ENCODE peak calls at places on chromosome 13, in ten cellular contexts. Y is thoracic aorta, K is PC-3, O is tibial nerve, H is heart right ventricle, S is PC-9, I is tibial artery, U is neuronal stem cell, B is adrenal gland, M is neural progenitor cell. T is an unnamed sample.

GRCh38 chr13:30303269-30303668 is 4.1 kb downstream of the KATNAL1 start:
- DNase-seq in Y (no peak), K (no peak), O (no peak), H (no peak), S (no peak), I (no peak), U (no peak), B (no peak), M (no peak), T (no peak)

GRCh38 chr13:23558675-23559536 is 11.3 kb upstream of the TNFRSF19 start:
- DNase-seq in Y (no peak), K (peak; percentile 66), O (peak; percentile 45), H (peak; percentile 51), S (peak; percentile 35), I (no peak), U (no peak), B (peak; percentile 39), M (no peak), T (no peak)

GRCh38 chr13:64333888-64334287 is 2896.2 kb downstream of the PCDH9 start:
- DNase-seq in Y (no peak), K (no peak), O (no peak), H (no peak), S (no peak), I (no peak), U (peak; percentile 0), B (no peak), M (peak; percentile 68), T (no peak)

GRCh38 chr13:32901994-32902780 is 114.0 kb upstream of the KL start:
- DNase-seq in Y (no peak), K (no peak), O (no peak), H (no peak), S (no peak), I (no peak), U (no peak), B (no peak), M (no peak), T (no peak)

GRCh38 chr13:43783820-43784219 is 3.0 kb downstream of the ENOX1 start:
- DNase-seq in Y (no peak), K (peak; percentile 42), O (no peak), H (peak; percentile 12), S (peak; percentile 8), I (no peak), U (no peak), B (no peak), M (peak; percentile 55), T (no peak)

GRCh38 chr13:32840840-32841713 is 175.1 kb upstream of the KL start:
- DNase-seq in Y (no peak), K (no peak), O (no peak), H (peak; percentile 47), S (no peak), I (no peak), U (no peak), B (no peak), M (no peak), T (no peak)

GRCh38 chr13:38941353-38941945 is 49.2 kb downstream of the STOML3 start:
- DNase-seq in Y (no peak), K (peak; percentile 27), O (no peak), H (no peak), S (no peak), I (no peak), U (no peak), B (no peak), M (no peak), T (no peak)

GRCh38 chr13:32587014-32587773 is 942 bp downstream of the PDS5B start:
- DNase-seq in Y (peak; percentile 25), K (peak; percentile 44), O (peak; percentile 60), H (peak; percentile 74), S (peak; percentile 41), I (peak; percentile 84), U (peak; percentile 51), B (peak; percentile 73), M (peak; percentile 93), T (peak; percentile 93)

GRCh38 chr13:97976551-97977375 is 23.3 kb downstream of the IPO5 start:
- DNase-seq in Y (peak; percentile 48), K (no peak), O (no peak), H (peak; percentile 7), S (no peak), I (no peak), U (peak; percentile 21), B (peak; percentile 4), M (no peak), T (no peak)

GRCh38 chr13:94416454-94417080 is 62.9 kb downstream of the DCT start:
- DNase-seq in Y (no peak), K (peak; percentile 49), O (no peak), H (no peak), S (peak; percentile 2), I (no peak), U (peak; percentile 40), B (peak; percentile 6), M (peak; percentile 83), T (no peak)

GRCh38 chr13:99971576-99972189 is at the start of gene ZIC5:
- DNase-seq in Y (no peak), K (no peak), O (no peak), H (no peak), S (no peak), I (no peak), U (peak; percentile 89), B (no peak), M (peak; percentile 95), T (peak; percentile 80)

GRCh38 chr13:48302920-48303330 is 626 bp upstream of the RB1 start:
- DNase-seq in Y (no peak), K (no peak), O (no peak), H (no peak), S (no peak), I (no peak), U (no peak), B (no peak), M (no peak), T (no peak)

GRCh38 chr13:40665061-40665753 is 1.2 kb downstream of the FOXO1 start:
- DNase-seq in Y (no peak), K (peak; percentile 26), O (no peak), H (peak; percentile 39), S (peak; percentile 17), I (peak; percentile 73), U (peak; percentile 41), B (peak; percentile 61), M (peak; percentile 59), T (peak; percentile 40)

GRCh38 chr13:113669871-113670341 is 2.9 kb downstream of the GRK1 start:
- DNase-seq in Y (no peak), K (no peak), O (peak; percentile 12), H (no peak), S (no peak), I (peak; percentile 50), U (no peak), B (no peak), M (no peak), T (peak; percentile 14)

GRCh38 chr13:113560645-113561416 is 23.7 kb upstream of the TFDP1 start:
- DNase-seq in Y (no peak), K (no peak), O (no peak), H (no peak), S (no peak), I (no peak), U (no peak), B (no peak), M (no peak), T (no peak)

GRCh38 chr13:40961224-40961623 is 57.9 kb downstream of the ELF1 start:
- DNase-seq in Y (no peak), K (no peak), O (no peak), H (no peak), S (no peak), I (no peak), U (no peak), B (no peak), M (no peak), T (no peak)

GRCh38 chr13:38690231-38690630 is 3.4 kb downstream of the FREM2 start:
- DNase-seq in Y (no peak), K (no peak), O (no peak), H (no peak), S (no peak), I (no peak), U (no peak), B (no peak), M (no peak), T (no peak)

GRCh38 chr13:98706446-98707110 is 45.9 kb downstream of the SLC15A1 start:
- DNase-seq in Y (no peak), K (peak; percentile 26), O (no peak), H (no peak), S (peak; percentile 21), I (no peak), U (no peak), B (peak; percentile 58), M (no peak), T (no peak)

GRCh38 chr13:95650691-95651090 is 6.2 kb upstream of the DZIP1 start:
- DNase-seq in Y (no peak), K (no peak), O (no peak), H (no peak), S (no peak), I (no peak), U (no peak), B (no peak), M (no peak), T (no peak)

GRCh38 chr13:111179908-111180756 is 65.0 kb downstream of the ARHGEF7 start:
- DNase-seq in Y (no peak), K (no peak), O (no peak), H (no peak), S (no peak), I (no peak), U (no peak), B (no peak), M (no peak), T (no peak)
- H3K4me1 ChIP-seq in Y (peaks cover 53% of the 10 kb centered on the region), K (peaks cover 3% of the 10 kb centered on the region), O (peaks cover 40% of the 10 kb centered on the region), H (peaks cover 19% of the 10 kb centered on the region), S (no peaks in the 10 kb centered on the region), I (peaks cover 67% of the 10 kb centered on the region), U (peaks cover 7% of the 10 kb centered on the region), B (peaks cover 41% of the 10 kb centered on the region), M (peaks cover 6% of the 10 kb centered on the region), T (peaks cover 42% of the 10 kb centered on the region)

GRCh38 chr13:58340895-58341294 is 709.4 kb downstream of the PCDH17 start:
- DNase-seq in Y (no peak), K (no peak), O (no peak), H (no peak), S (no peak), I (no peak), U (no peak), B (no peak), M (no peak), T (no peak)
- H3K9me3 ChIP-seq in Y (no peaks in the 10 kb centered on the region), K (no peaks in the 10 kb centered on the region), O (no peaks in the 10 kb centered on the region), H (no peaks in the 10 kb centered on the region), S (no peaks in the 10 kb centered on the region), I (peaks cover 3% of the 10 kb centered on the region), U (no peaks in the 10 kb centered on the region), B (no peaks in the 10 kb centered on the region), M (no peaks in the 10 kb centered on the region), T (no peaks in the 10 kb centered on the region)

DNA sequence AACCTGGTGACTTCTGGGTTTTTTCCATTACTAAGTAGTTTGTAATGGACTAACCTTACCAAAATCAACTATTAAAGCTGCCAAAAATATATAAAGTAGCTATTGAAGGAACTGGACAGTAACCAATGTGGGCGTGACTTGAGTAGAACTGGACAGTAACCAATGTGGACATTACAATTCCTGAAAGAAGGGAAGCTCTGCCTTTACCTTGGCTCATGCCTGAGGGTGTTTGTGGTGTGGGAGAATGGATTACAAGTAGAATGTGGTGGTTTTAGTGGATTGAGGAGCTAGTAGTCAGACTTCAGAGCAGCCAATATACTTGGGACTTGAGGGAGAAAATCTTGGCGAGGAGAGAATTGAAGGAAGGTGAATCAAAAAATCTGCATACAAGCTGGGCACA is 17.5 kb downstream of the LRRC63 start:
- DNase-seq in Y (no peak), K (peak; percentile 26), O (no peak), H (no peak), S (no peak), I (no peak), U (no peak), B (no peak), M (no peak), T (no peak)
- H3K4me1 ChIP-seq in Y (no peaks in the 10 kb centered on the region), K (no peaks in the 10 kb centered on the region), O (no peaks in the 10 kb centered on the region), H (no peaks in the 10 kb centered on the region), S (no peaks in the 10 kb centered on the region), I (no peaks in the 10 kb centered on the region), U (no peaks in the 10 kb centered on the region), B (no peaks in the 10 kb centered on the region), M (no peaks in the 10 kb centered on the region), T (no peaks in the 10 kb centered on the region)

GRCh38 chr13:111575276-111575675 is 254.8 kb downstream of the TEX29 start:
- DNase-seq in Y (no peak), K (no peak), O (no peak), H (no peak), S (no peak), I (no peak), U (no peak), B (no peak), M (no peak), T (no peak)
- H3K9me3 ChIP-seq in Y (peaks cover 6% of the 10 kb centered on the region), K (peaks cover 4% of the 10 kb centered on the region), O (no peaks in the 10 kb centered on the region), H (peaks cover 13% of the 10 kb centered on the region), S (peaks cover 7% of the 10 kb centered on the region), I (peaks cover 20% of the 10 kb centered on the region), U (peaks cover 9% of the 10 kb centered on the region), B (no peaks in the 10 kb centered on the region), M (peaks cover 4% of the 10 kb centered on the region), T (peaks cover 19% of the 10 kb centered on the region)

T was measured in upper lobe of left lung.